ENCODE peak calls at places on chromosomes 4 and X, in four cellular contexts. T, Q, C and S are unnamed samples.

GRCh38 chr4:52096048-52096447 is 44.9 kb downstream of the SPATA18 start:
- DNase-seq in T (no peak), Q (no peak), C (peak), S (no peak)

GRCh38 chrX:10467793-10468192 is 152.6 kb downstream of the MID1 start:
- DNase-seq in T (no peak), Q (no peak), C (no peak), S (no peak)

GRCh38 chr4:163191999-163192398 is 25.3 kb upstream of the NAF1 start:
- DNase-seq in T (peak), Q (no peak), C (peak), S (no peak)

GRCh38 chr4:6427439-6428090 is 44.8 kb downstream of the PPP2R2C start:
- DNase-seq in T (no peak), Q (peak), C (no peak), S (no peak)

GRCh38 chr4:40183615-40184411 is 13.0 kb upstream of the RHOH start:
- DNase-seq in T (no peak), Q (no peak), C (peak), S (no peak)

GRCh38 chr4:37890501-37891220 is at the start of gene TBC1D1:
- DNase-seq in T (peak), Q (peak), C (peak), S (no peak)

GRCh38 chr4:2269206-2269531 is 7.3 kb upstream of the MXD4 start:
- DNase-seq in T (no peak), Q (peak), C (no peak), S (no peak)

GRCh38 chrX:70029790-70030189 is 19.9 kb downstream of the AWAT2 start:
- DNase-seq in T (no peak), Q (no peak), C (no peak), S (no peak)

GRCh38 chrX:112734250-112734649 is 54.5 kb upstream of the LHFPL1 start:
- DNase-seq in T (no peak), Q (peak), C (no peak), S (no peak)

GRCh38 chrX:20432746-20433374 is 166.2 kb upstream of the RPS6KA3 start:
- DNase-seq in T (no peak), Q (no peak), C (no peak), S (no peak)

GRCh38 chrX:72272868-72273267 is 4.2 kb downstream of the RPS4X start:
- DNase-seq in T (peak), Q (no peak), C (peak), S (no peak)

GRCh38 chr4:45568694-45569093 is 555.2 kb downstream of the GABRG1 start:
- DNase-seq in T (no peak), Q (no peak), C (no peak), S (no peak)

GRCh38 chr4:57109847-57110634 is at the start of gene IGFBP7:
- DNase-seq in T (peak), Q (peak), C (peak), S (peak)

GRCh38 chr4:127788517-127788916 is 6.4 kb downstream of the HSPA4L start:
- DNase-seq in T (peak), Q (peak), C (peak), S (no peak)